ENCODE peak calls at places on chromosomes 6 and 20, in four cellular contexts. One of them, this sample, is unnamed.

GRCh38 chr6:9620263-9620662 is 794.6 kb downstream of the TFAP2A start:
- DNase-seq in Caco-2: no peak
- DNase-seq in lung: no peak
- DNase-seq in WTC11: no peak
- DNase-seq in this sample: no peak

GRCh38 chr20:23884136-23884770 is 4.7 kb upstream of the CST5 start:
- DNase-seq in Caco-2: peak; percentile 50
- DNase-seq in lung: no peak
- DNase-seq in WTC11: no peak
- DNase-seq in this sample: no peak

GRCh38 chr6:137738931-137739504 is 128.0 kb upstream of the TNFAIP3 start:
- DNase-seq in Caco-2: no peak
- DNase-seq in lung: no peak
- DNase-seq in WTC11: no peak
- DNase-seq in this sample: no peak

GRCh38 chr6:131936156-131936555 is 15.0 kb downstream of the CCN2 start:
- DNase-seq in Caco-2: no peak
- DNase-seq in lung: no peak
- DNase-seq in WTC11: no peak
- DNase-seq in this sample: no peak

GRCh38 chr6:57216235-57217101 is 5.6 kb downstream of the RAB23 start:
- DNase-seq in Caco-2: no peak
- DNase-seq in lung: no peak
- DNase-seq in WTC11: no peak
- DNase-seq in this sample: no peak

GRCh38 chr6:89527634-89528033 is 94.7 kb downstream of the ANKRD6 start:
- DNase-seq in Caco-2: no peak
- DNase-seq in lung: no peak
- DNase-seq in WTC11: no peak
- DNase-seq in this sample: no peak

GRCh38 chr6:31834704-31835375 is 7.3 kb downstream of the HSPA1B start:
- DNase-seq in Caco-2: peak; percentile 70
- DNase-seq in lung: peak; percentile 82
- DNase-seq in WTC11: peak; percentile 59
- DNase-seq in this sample: no peak

GRCh38 chr6:131828946-131829345 is 21.1 kb downstream of the ENPP1 start:
- DNase-seq in Caco-2: no peak
- DNase-seq in lung: no peak
- DNase-seq in WTC11: no peak
- DNase-seq in this sample: no peak

GRCh38 chr20:32538526-32538918 is 46.6 kb downstream of the NOL4L start:
- DNase-seq in Caco-2: no peak
- DNase-seq in lung: no peak
- DNase-seq in WTC11: peak; percentile 26
- DNase-seq in this sample: no peak

GRCh38 chr6:98843274-98844243 is 9.2 kb downstream of the POU3F2 start:
- DNase-seq in Caco-2: no peak
- DNase-seq in lung: no peak
- DNase-seq in WTC11: no peak
- DNase-seq in this sample: no peak

GRCh38 chr20:47765715-47766594 is 19.3 kb downstream of the SULF2 start:
- DNase-seq in Caco-2: no peak
- DNase-seq in lung: no peak
- DNase-seq in WTC11: no peak
- DNase-seq in this sample: no peak

GRCh38 chr6:21666788-21667681 is 73.5 kb downstream of the SOX4 start:
- DNase-seq in Caco-2: no peak
- DNase-seq in lung: no peak
- DNase-seq in WTC11: peak; percentile 61
- DNase-seq in this sample: no peak

GRCh38 chr6:41505084-41506049 is 40.8 kb upstream of the FOXP4 start:
- DNase-seq in Caco-2: no peak
- DNase-seq in lung: peak; percentile 66
- DNase-seq in WTC11: peak; percentile 61
- DNase-seq in this sample: no peak

GRCh38 chr20:51318058-51318960 is 224.2 kb downstream of the NFATC2 start:
- DNase-seq in Caco-2: no peak
- DNase-seq in lung: peak; percentile 46
- DNase-seq in WTC11: peak; percentile 92
- DNase-seq in this sample: no peak

GRCh38 chr6:49937017-49937416 is 26.9 kb downstream of the DEFB114 start:
- DNase-seq in Caco-2: no peak
- DNase-seq in lung: no peak
- DNase-seq in WTC11: no peak
- DNase-seq in this sample: no peak

GRCh38 chr20:46894579-46894958 is at the start of gene EYA2:
- DNase-seq in Caco-2: no peak
- DNase-seq in lung: no peak
- DNase-seq in WTC11: peak; percentile 48
- DNase-seq in this sample: no peak

GRCh38 chr20:4925842-4926530 is 75.3 kb downstream of the SLC23A2 start:
- DNase-seq in Caco-2: no peak
- DNase-seq in lung: no peak
- DNase-seq in WTC11: no peak
- DNase-seq in this sample: no peak

GRCh38 chr6:106637718-106638341 is 8.5 kb downstream of the QRSL1 start:
- DNase-seq in Caco-2: no peak
- DNase-seq in lung: no peak
- DNase-seq in WTC11: no peak
- DNase-seq in this sample: no peak

GRCh38 chr6:2839982-2840793 is 1.5 kb downstream of the SERPINB1 start:
- DNase-seq in Caco-2: no peak
- DNase-seq in lung: no peak
- DNase-seq in WTC11: no peak
- DNase-seq in this sample: no peak

GRCh38 chr6:167768471-167769215 is 58.1 kb upstream of the AFDN start:
- DNase-seq in Caco-2: no peak
- DNase-seq in lung: no peak
- DNase-seq in WTC11: no peak
- DNase-seq in this sample: no peak

GRCh38 chr20:54643761-54644160 is 168.4 kb downstream of the DOK5 start:
- DNase-seq in Caco-2: no peak
- DNase-seq in lung: peak; percentile 28
- DNase-seq in WTC11: no peak
- DNase-seq in this sample: no peak

GRCh38 chr20:25294459-25295385 is 46.8 kb downstream of the PYGB start:
- DNase-seq in Caco-2: peak; percentile 75
- DNase-seq in lung: no peak
- DNase-seq in WTC11: peak; percentile 85
- DNase-seq in this sample: no peak

GRCh38 chr6:144064831-144065668 is 30.3 kb downstream of the SF3B5 start:
- DNase-seq in Caco-2: no peak
- DNase-seq in lung: no peak
- DNase-seq in WTC11: no peak
- DNase-seq in this sample: no peak

GRCh38 chr20:63060057-63060991 is 53.6 kb upstream of the BHLHE23 start:
- DNase-seq in Caco-2: peak; percentile 47
- DNase-seq in lung: no peak
- DNase-seq in WTC11: peak; percentile 11
- DNase-seq in this sample: no peak

GRCh38 chr6:170022291-170022722 is 268.6 kb downstream of the DLL1 start:
- DNase-seq in Caco-2: no peak
- DNase-seq in lung: no peak
- DNase-seq in WTC11: no peak
- DNase-seq in this sample: no peak

GRCh38 chr6:14200047-14200446 is 82.5 kb downstream of the CD83 start:
- DNase-seq in Caco-2: no peak
- DNase-seq in lung: no peak
- DNase-seq in WTC11: no peak
- DNase-seq in this sample: no peak

GRCh38 chr20:57438552-57438951 is 47.4 kb downstream of the RBM38 start:
- DNase-seq in Caco-2: peak; percentile 41
- DNase-seq in lung: no peak
- DNase-seq in WTC11: no peak
- DNase-seq in this sample: no peak

DNA sequence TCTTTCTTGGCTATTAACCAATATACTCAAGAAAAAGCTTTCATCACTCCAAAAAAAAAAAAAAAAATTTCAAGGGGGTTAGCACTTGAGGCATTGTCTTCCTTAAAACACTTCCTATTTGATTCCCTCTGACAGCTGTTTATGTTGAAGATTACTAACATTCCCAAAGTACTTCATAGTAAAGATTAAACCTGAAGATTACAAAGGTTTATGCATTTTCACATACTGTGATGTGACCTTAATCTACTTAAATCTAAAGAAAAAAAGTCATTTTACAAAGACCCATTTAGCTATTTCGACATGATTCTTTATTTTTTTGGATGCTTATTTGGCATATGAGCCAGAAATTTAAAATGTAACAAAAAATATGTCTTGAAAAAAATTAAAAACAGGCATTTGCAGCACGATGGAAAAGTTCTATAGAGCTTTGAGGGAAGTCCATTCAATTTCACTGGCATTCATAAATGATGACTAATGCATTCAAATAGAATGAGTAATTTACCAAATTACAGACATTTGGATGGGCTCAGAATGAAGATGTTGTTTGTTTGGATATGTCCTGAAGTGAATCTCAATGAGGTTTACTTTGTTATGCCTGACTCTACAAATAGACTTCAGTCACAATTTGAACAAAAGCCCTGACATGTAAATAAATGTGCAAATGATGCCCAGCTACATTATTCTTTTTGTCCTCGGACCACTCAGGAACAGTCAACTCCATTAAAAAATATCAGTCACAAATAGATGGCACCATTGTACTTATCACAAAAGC is 674.6 kb upstream of the MARCKS start:
- DNase-seq in Caco-2: no peak
- DNase-seq in lung: no peak
- DNase-seq in WTC11: no peak
- DNase-seq in this sample: no peak
- TF ChIP-seq CTCF in Caco-2: no peak
- TF ChIP-seq CTCF in lung: no peak
- TF ChIP-seq CTCF in WTC11: no peak
- TF ChIP-seq CTCF in this sample: no peak

GRCh38 chr6:66662196-66662595 is 955.2 kb upstream of the EYS start:
- DNase-seq in Caco-2: no peak
- DNase-seq in lung: no peak
- DNase-seq in WTC11: no peak
- DNase-seq in this sample: no peak
- TF ChIP-seq CTCF in Caco-2: no peak
- TF ChIP-seq CTCF in lung: no peak
- TF ChIP-seq CTCF in WTC11: no peak
- TF ChIP-seq CTCF in this sample: no peak

DNA sequence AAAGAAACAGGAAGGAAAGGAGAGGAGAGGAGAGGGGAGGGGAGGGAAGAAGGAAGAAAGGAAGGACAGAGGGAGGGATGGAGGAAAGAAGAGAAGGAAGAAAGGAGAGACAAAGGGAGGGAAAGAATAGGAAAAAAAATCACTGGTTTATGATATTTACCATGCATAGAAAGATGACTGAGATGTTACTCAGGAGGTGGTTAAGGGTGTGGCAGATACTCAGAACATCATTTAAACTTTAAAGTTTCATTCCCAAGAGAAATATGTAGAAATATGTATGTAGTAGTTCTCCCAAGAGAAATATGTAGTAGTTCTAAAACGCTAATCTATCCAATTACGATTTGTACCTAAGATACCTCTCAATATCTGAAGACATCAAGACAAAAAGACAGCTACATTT is 539.1 kb downstream of the CDH26 start:
- DNase-seq in Caco-2: no peak
- DNase-seq in lung: no peak
- DNase-seq in WTC11: no peak
- DNase-seq in this sample: no peak
- TF ChIP-seq CTCF in Caco-2: no peak
- TF ChIP-seq CTCF in lung: no peak
- TF ChIP-seq CTCF in WTC11: no peak
- TF ChIP-seq CTCF in this sample: no peak

GRCh38 chr20:50191566-50192363 is 1.1 kb downstream of the CEBPB start:
- DNase-seq in Caco-2: peak; percentile 89
- DNase-seq in lung: no peak
- DNase-seq in WTC11: peak; percentile 63
- DNase-seq in this sample: no peak
- TF ChIP-seq CTCF in Caco-2: peak; percentile 58
- TF ChIP-seq CTCF in lung: no peak
- TF ChIP-seq CTCF in WTC11: no peak
- TF ChIP-seq CTCF in this sample: peak; percentile 17